ENCODE peak calls at places on chromosomes 13 and 19, in four cellular contexts. E is stomach, F is PC-3, N is astrocyte. R is an unnamed sample.

GRCh38 chr13:42022796-42023493 is 25.5 kb upstream of the DGKH start:
- DNase-seq in E (no peak), N (peak), F (no peak), R (no peak)

GRCh38 chr13:70203661-70204229 is 95.5 kb upstream of the KLHL1 start:
- DNase-seq in E (no peak), F (peak), N (no peak), R (no peak)

GRCh38 chr13:35857769-35858168 is 273.4 kb downstream of the DCLK1 start:
- DNase-seq in N (peak), E (no peak), F (no peak), R (no peak)

GRCh38 chr19:4650159-4650558 is 10.8 kb downstream of the TNFAIP8L1 start:
- DNase-seq in E (no peak), N (no peak), F (no peak), R (no peak)

GRCh38 chr13:22108283-22108897 is 437.5 kb downstream of the FGF9 start:
- DNase-seq in F (peak), N (no peak), E (no peak), R (no peak)

GRCh38 chr13:92224052-92224821 is 825.8 kb downstream of the GPC5 start:
- DNase-seq in E (no peak), F (no peak), N (peak), R (no peak)

GRCh38 chr13:51034906-51035305 is 76.2 kb downstream of the C13orf42 start:
- DNase-seq in N (no peak), F (peak), E (no peak), R (no peak)

GRCh38 chr19:42122691-42123607 is 9.3 kb downstream of the POU2F2 start:
- DNase-seq in F (no peak), E (no peak), N (no peak), R (no peak)

GRCh38 chr19:33407716-33408115 is 34.2 kb downstream of the CEBPG start:
- DNase-seq in N (no peak), E (no peak), F (no peak), R (no peak)

GRCh38 chr19:35160629-35161433 is 6.3 kb downstream of the FXYD5 start:
- DNase-seq in F (no peak), E (no peak), N (no peak), R (no peak)

GRCh38 chr13:50065712-50066111 is 50.5 kb downstream of the KCNRG start:
- DNase-seq in F (no peak), E (no peak), N (no peak), R (no peak)

GRCh38 chr19:5154129-5154798 is 185.4 kb downstream of the KDM4B start:
- DNase-seq in E (peak), N (no peak), F (peak), R (no peak)

GRCh38 chr19:43518051-43518450 is 8.9 kb downstream of the ETHE1 start:
- DNase-seq in E (no peak), F (no peak), N (no peak), R (no peak)

GRCh38 chr13:92657565-92657964 is 569.0 kb upstream of the GPC6 start:
- DNase-seq in N (peak), E (no peak), F (no peak), R (no peak)

GRCh38 chr13:39311619-39312018 is 273.4 kb downstream of the NHLRC3 start:
- DNase-seq in F (no peak), N (peak), E (no peak), R (no peak)

GRCh38 chr13:91185294-91185863 is 162.1 kb upstream of the MIR17HG start:
- DNase-seq in F (peak), E (no peak), N (peak), R (no peak)

GRCh38 chr13:25819856-25820530 is 231.8 kb downstream of the SHISA2 start:
- DNase-seq in N (no peak), F (no peak), E (no peak), R (no peak)

GRCh38 chr13:109730832-109731335 is 55.5 kb downstream of the IRS2 start:
- DNase-seq in F (no peak), E (no peak), N (no peak), R (no peak)

GRCh38 chr19:54646331-54646841 is 16.1 kb downstream of the LILRB1 start:
- DNase-seq in E (peak), F (no peak), N (no peak), R (no peak)

GRCh38 chr19:17529239-17530158 is 18.1 kb downstream of the PGLS start:
- DNase-seq in N (no peak), E (no peak), F (no peak), R (no peak)

GRCh38 chr13:25860862-25861261 is 191.0 kb downstream of the SHISA2 start:
- DNase-seq in N (peak), E (no peak), F (peak), R (no peak)

GRCh38 chr13:49657241-49657641 is 28.9 kb downstream of the ARL11 start:
- DNase-seq in F (no peak), E (no peak), N (no peak), R (no peak)

GRCh38 chr13:46666727-46667456 is 113.9 kb downstream of the LRCH1 start:
- DNase-seq in E (no peak), F (no peak), N (no peak), R (no peak)

GRCh38 chr13:113836917-113837553 is 26.8 kb downstream of the GAS6 start:
- DNase-seq in N (peak), F (peak), E (peak), R (peak)

GRCh38 chr13:113837554-113838355 is 26.1 kb downstream of the GAS6 start:
- DNase-seq in E (peak), F (peak), N (peak), R (peak)

GRCh38 chr13:113833111-113833830 is 30.6 kb downstream of the GAS6 start:
- DNase-seq in E (no peak), F (no peak), N (no peak), R (no peak)

GRCh38 chr13:113834496-113835200 is 29.2 kb downstream of the GAS6 start:
- DNase-seq in F (no peak), N (no peak), E (no peak), R (no peak)

DNA sequence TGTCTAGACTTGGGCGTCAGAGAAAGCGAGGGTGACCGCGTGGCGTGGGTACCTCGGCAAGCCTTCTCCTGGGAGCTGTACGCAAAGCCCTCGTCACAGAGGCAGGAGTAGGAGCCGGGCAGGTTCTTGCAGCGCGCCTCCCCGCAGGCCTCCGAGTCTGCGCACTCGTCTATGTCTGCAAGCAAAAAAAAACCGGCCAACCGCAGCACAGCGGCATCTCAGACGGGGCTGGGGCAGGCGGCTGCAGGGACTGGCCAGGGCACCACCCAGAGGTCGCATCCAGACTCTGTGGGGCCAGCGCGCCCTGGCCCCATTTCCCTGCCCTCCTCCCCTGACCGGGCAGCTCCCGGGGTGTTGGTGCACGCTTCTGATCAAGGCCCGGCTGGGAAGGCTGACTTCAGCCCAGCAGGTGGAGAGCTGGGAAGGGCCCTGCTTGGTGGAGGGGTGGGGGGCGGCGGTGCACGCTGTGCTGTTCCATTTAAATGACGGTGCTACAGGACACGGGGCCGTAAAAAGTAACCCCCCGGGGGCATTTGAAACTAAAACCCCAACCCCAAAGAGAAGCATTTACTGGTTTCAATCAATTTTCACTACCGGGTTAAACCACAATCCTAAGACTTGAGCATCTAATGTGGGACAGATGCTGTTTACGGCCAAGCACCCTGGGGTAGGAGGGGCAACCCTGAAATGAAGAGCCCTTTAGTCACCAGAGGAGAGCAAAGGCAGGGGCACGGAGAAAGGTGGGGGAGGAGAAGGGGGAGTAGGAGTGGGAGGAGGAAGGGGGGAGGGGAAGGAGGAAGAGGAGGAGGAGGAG is 28.2 kb downstream of the GAS6 start:
- DNase-seq in N (peak), E (no peak), F (peak), R (peak)
- TF ChIP-seq CTCF in N (no peak), E (no peak), F (no peak), R (no peak)

GRCh38 chr19:13428352-13428751 is 77.9 kb downstream of the CACNA1A start:
- DNase-seq in E (no peak), N (no peak), F (peak), R (no peak)

GRCh38 chr19:13436352-13436751 is 69.9 kb downstream of the CACNA1A start:
- DNase-seq in E (no peak), F (no peak), N (no peak), R (no peak)

GRCh38 chr19:13427273-13428051 is 78.8 kb downstream of the CACNA1A start:
- DNase-seq in N (no peak), F (no peak), E (no peak), R (no peak)

GRCh38 chr19:13429563-13429962 is 76.7 kb downstream of the CACNA1A start:
- DNase-seq in E (no peak), F (peak), N (no peak), R (no peak)

GRCh38 chr19:13430790-13431582 is 75.3 kb downstream of the CACNA1A start:
- DNase-seq in N (peak), F (peak), E (peak), R (peak)
- TF ChIP-seq CTCF in N (peak), F (peak), E (peak), R (peak)

DNA sequence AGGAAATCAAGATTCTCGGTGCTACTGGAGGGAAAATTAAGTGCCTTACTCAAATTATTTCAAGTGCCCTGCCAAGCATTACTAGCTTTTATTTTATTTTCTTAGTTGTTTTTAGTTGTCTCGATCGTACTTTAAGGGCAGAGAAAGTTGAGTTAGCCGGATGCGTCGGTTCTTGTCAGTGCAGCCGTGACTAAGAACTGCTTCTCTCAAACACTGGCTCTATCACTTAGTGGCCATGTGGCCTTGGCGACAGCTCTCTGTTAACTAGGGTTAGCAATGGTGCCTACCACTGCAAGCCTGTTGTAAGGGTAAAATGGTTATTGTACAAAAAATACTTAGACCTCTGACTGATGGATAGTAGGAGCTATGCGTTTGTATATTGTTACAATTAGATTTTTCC is 227.8 kb downstream of the KATNAL1 start:
- DNase-seq in F (no peak), E (no peak), N (no peak), R (no peak)
- TF ChIP-seq CTCF in F (no peak), E (no peak), N (no peak), R (no peak)

GRCh38 chr19:1602091-1602707 is 3.1 kb downstream of the UQCR11 start:
- DNase-seq in E (no peak), N (no peak), F (no peak), R (no peak)
- TF ChIP-seq CTCF in E (no peak), N (no peak), F (no peak), R (no peak)

GRCh38 chr13:85970727-85971126 is 171.5 kb upstream of the SLITRK6 start:
- DNase-seq in E (no peak), N (no peak), F (peak), R (no peak)
- TF ChIP-seq CTCF in E (no peak), N (peak), F (peak), R (no peak)